ENCODE peak calls at places on chromosomes 13 and 19, in six cellular contexts. K is neural progenitor cell, S is colonic mucosa, V is PC-3, Q is endodermal cell, W is DND-41. B is an unnamed sample.
A peak's percentile ranks its signal among the peaks of the same experiment; 100 is the strongest.

GRCh38 chr13:48642061-48642460 is 11.7 kb upstream of the CYSLTR2 start:
- DNase-seq in S (no peak), V (no peak), K (no peak), W (no peak), Q (no peak), B (no peak)

GRCh38 chr13:30924321-30924720 is 8.1 kb upstream of the TEX26 start:
- DNase-seq in K (no peak), S (no peak), W (no peak), V (no peak), Q (no peak), B (no peak)

GRCh38 chr13:74675185-74675584 is 541.0 kb upstream of the KLF12 start:
- DNase-seq in Q (no peak), V (no peak), S (no peak), K (no peak), W (no peak), B (no peak)

GRCh38 chr19:1287622-1288527 is 2.2 kb downstream of the EFNA2 start:
- DNase-seq in W (no peak), V (no peak), S (no peak), Q (no peak), K (peak; percentile 36), B (no peak)

GRCh38 chr19:283395-283794 is 7.8 kb downstream of the PLPP2 start:
- DNase-seq in W (no peak), Q (no peak), V (no peak), S (no peak), K (no peak), B (no peak)

GRCh38 chr13:40430234-40430633 is 236.2 kb downstream of the FOXO1 start:
- DNase-seq in Q (no peak), V (no peak), S (no peak), W (no peak), K (peak; percentile 73), B (no peak)

GRCh38 chr13:74774252-74774651 is 640.0 kb upstream of the KLF12 start:
- DNase-seq in V (no peak), S (no peak), W (no peak), K (no peak), Q (no peak), B (no peak)

GRCh38 chr19:8334458-8335342 is 8.4 kb downstream of the KANK3 start:
- DNase-seq in S (peak; percentile 59), V (peak; percentile 87), K (peak; percentile 95), Q (peak; percentile 91), W (no peak), B (no peak)

GRCh38 chr13:44165172-44165894 is 208.3 kb upstream of the SERP2 start:
- DNase-seq in Q (no peak), K (no peak), S (no peak), V (no peak), W (no peak), B (no peak)

GRCh38 chr13:77637583-77637982 is 59.9 kb upstream of the SLAIN1 start:
- DNase-seq in V (no peak), Q (no peak), S (no peak), W (no peak), K (peak; percentile 35), B (no peak)

GRCh38 chr19:44401787-44402115 is 343 bp upstream of the ZNF285 start:
- DNase-seq in S (no peak), Q (no peak), K (no peak), V (no peak), W (no peak), B (no peak)

GRCh38 chr19:30123611-30124010 is 181.6 kb downstream of the URI1 start:
- DNase-seq in S (no peak), W (no peak), K (no peak), V (no peak), Q (no peak), B (no peak)

GRCh38 chr13:66543780-66544179 is 686.4 kb downstream of the PCDH9 start:
- DNase-seq in K (no peak), W (no peak), V (no peak), S (no peak), Q (peak; percentile 54), B (no peak)

GRCh38 chr13:62799038-62799535 is 1383.4 kb upstream of the PCDH20 start:
- DNase-seq in V (no peak), S (no peak), K (no peak), Q (no peak), W (no peak), B (no peak)

GRCh38 chr19:19347401-19347800 is 26.8 kb downstream of the MAU2 start:
- DNase-seq in W (no peak), Q (no peak), K (no peak), S (no peak), V (no peak), B (no peak)

GRCh38 chr13:76852991-76853390 is 33.2 kb downstream of the KCTD12 start:
- DNase-seq in Q (no peak), S (no peak), V (peak; percentile 82), W (no peak), K (no peak), B (no peak)

GRCh38 chr13:112885782-112886268 is 83.2 kb upstream of the MCF2L start:
- DNase-seq in S (peak; percentile 87), Q (peak; percentile 96), V (peak; percentile 83), W (no peak), K (peak; percentile 95), B (no peak)

GRCh38 chr13:52809310-52809769 is 39.1 kb downstream of the PCDH8 start:
- DNase-seq in K (peak; percentile 80), Q (peak; percentile 93), W (peak; percentile 84), S (peak; percentile 64), V (peak; percentile 85), B (peak; percentile 89)

GRCh38 chr13:78024996-78025395 is 106.4 kb upstream of the EDNRB start:
- DNase-seq in S (no peak), V (no peak), K (no peak), Q (no peak), W (no peak), B (no peak)

GRCh38 chr19:12955996-12956395 is 1.0 kb downstream of the GADD45GIP1 start:
- DNase-seq in S (no peak), K (no peak), W (no peak), V (peak; percentile 49), Q (no peak), B (no peak)
- H3K4me3 ChIP-seq in S (peak overlapping the region; percentile 99), K (peak overlapping the region; percentile 82), W (peak overlapping the region; percentile 98), V (peak overlapping the region; percentile 73), Q (peak overlapping the region; percentile 95), B (peak overlapping the region; percentile 91)

DNA sequence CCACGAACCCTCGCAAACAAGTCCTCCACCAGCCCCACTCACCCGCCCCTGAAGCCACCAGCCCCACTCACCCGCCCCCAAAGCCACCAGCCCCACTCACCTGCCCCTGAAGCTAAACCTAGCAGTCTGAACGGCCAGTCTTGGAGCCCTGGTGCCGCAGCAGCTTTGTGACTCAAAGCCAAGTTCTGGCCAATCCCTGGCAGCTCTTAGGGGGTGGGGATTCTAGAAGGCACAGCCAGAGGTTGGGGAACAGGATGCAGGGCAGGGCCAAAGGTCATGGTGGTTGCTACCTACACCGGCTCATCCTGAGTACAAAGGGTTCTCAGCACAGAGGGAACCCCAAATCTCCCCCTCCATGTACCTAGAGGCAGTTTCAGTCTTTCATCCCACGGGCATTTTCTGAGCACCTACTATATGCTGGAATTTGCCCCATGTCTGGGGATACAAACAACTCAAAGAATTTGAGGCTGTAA is at the start of gene IQCN:
- DNase-seq in S (peak; percentile 84), K (no peak), Q (peak; percentile 75), W (no peak), V (no peak), B (no peak)
- H3K9ac ChIP-seq in S (peak within 1 kb of the TSS; percentile 0), K (no peak within 1 kb of the TSS), Q (no peak within 1 kb of the TSS), W (no peak within 1 kb of the TSS), V (no peak within 1 kb of the TSS), B (no peak within 1 kb of the TSS)

GRCh38 chr13:109783815-109784589 is 2.4 kb downstream of the IRS2 start:
- DNase-seq in Q (peak; percentile 74), V (no peak), K (no peak), W (no peak), S (no peak), B (no peak)
- H3K4me3 ChIP-seq in Q (peak overlapping the region; percentile 53), V (peak overlapping the region; percentile 75), K (peak overlapping the region; percentile 50), W (no peak overlapping the region), S (peak overlapping the region; percentile 44), B (peak overlapping the region; percentile 91)

GRCh38 chr19:33404916-33405315 is 31.4 kb downstream of the CEBPG start:
- DNase-seq in V (no peak), Q (no peak), K (no peak), S (no peak), W (no peak), B (no peak)

GRCh38 chr19:33407140-33407551 is 33.6 kb downstream of the CEBPG start:
- DNase-seq in Q (no peak), S (no peak), V (no peak), W (no peak), K (no peak), B (no peak)

GRCh38 chr19:33404506-33404905 is 31.0 kb downstream of the CEBPG start:
- DNase-seq in V (no peak), S (no peak), W (no peak), Q (no peak), K (no peak), B (no peak)

GRCh38 chr19:33406521-33407139 is 33.1 kb downstream of the CEBPG start:
- DNase-seq in Q (peak; percentile 97), K (peak; percentile 84), V (peak; percentile 73), W (peak; percentile 75), S (peak; percentile 85), B (peak; percentile 5)

DNA sequence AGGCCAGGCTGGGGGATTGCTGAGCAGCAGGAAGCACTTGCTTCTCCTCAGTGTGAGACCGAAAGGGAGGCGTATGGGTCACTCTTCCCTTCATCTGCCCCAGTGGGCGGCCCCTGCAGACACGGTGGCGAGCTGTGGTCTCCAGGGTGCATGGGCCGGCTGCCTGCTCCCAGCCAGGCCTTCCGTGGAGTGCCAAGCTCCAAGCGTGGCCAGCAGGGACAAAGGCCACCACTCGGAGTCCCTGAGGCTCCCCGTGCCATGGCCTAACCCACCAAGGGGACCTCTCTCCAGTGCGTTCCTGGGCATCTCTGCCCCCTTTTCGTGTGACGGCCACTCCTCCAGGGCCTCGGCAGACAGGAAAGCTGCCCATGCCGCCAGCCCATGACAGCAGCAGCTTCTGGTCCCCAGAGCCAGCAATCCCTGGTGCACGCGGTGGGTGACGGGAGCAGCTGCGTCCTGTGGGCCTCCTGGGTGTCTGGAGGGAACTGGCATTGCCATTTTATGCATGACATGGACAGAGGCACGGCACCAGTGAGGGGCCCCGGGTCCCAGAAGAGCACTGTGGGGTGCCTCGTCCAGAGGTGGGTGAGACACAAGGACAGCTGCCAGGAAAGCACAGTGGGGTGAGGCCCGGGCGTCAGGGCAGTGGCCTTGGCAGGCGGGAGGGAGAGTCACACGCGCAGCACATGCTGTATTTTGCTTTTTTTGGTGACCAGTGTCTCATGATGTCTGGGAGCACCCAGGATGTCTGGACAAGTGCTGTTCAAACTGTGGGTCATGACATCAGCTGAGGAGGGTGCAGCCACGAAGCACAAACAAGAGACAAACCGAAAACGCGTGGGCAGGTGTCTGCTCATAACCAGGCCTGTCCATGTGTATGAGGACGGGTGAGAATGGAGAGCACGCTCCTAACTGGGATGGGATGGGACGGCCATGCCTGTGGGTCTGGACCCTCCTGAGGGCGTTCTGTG is 32.3 kb downstream of the CEBPG start:
- DNase-seq in K (no peak), S (no peak), Q (no peak), V (no peak), W (no peak), B (no peak)
- H3K9ac ChIP-seq in K (no peak overlapping the region), S (no peak overlapping the region), Q (no peak overlapping the region), V (no peak overlapping the region), W (no peak overlapping the region), B (no peak overlapping the region)